ENCODE peak calls at places on chromosome 13, in five cellular contexts. Q is IMR-90, R is K562, N is SK-N-SH, D is GM12878. F is an unnamed sample.

GRCh38 chr13:26025196-26025595 is 26.6 kb downstream of the SHISA2 start:
- DNase-seq in R (no peak), N (no peak), D (no peak), Q (no peak), F (no peak)

GRCh38 chr13:52414051-52414450 is 8.1 kb upstream of the THSD1 start:
- DNase-seq in N (no peak), D (no peak), Q (no peak), R (no peak), F (no peak)

GRCh38 chr13:106089251-106089940 is 446.1 kb downstream of the EFNB2 start:
- DNase-seq in R (no peak), Q (no peak), D (no peak), N (no peak), F (no peak)

GRCh38 chr13:57716295-57716694 is 84.8 kb downstream of the PCDH17 start:
- DNase-seq in D (no peak), N (no peak), R (no peak), Q (no peak), F (no peak)

GRCh38 chr13:76852991-76853390 is 33.2 kb downstream of the KCTD12 start:
- DNase-seq in R (no peak), N (no peak), Q (peak), D (no peak), F (no peak)

GRCh38 chr13:84812789-84813188 is 930.5 kb upstream of the SLITRK1 start:
- DNase-seq in Q (no peak), N (no peak), D (no peak), R (no peak), F (no peak)

GRCh38 chr13:95067303-95067702 is 233.9 kb downstream of the ABCC4 start:
- DNase-seq in R (no peak), N (no peak), D (no peak), Q (peak), F (no peak)

GRCh38 chr13:49569993-49570689 is 15.2 kb downstream of the RCBTB1 start:
- DNase-seq in R (no peak), N (peak), D (no peak), Q (no peak), F (no peak)

GRCh38 chr13:77584111-77584510 is 48.6 kb downstream of the SCEL start:
- DNase-seq in Q (no peak), D (no peak), R (no peak), N (no peak), F (no peak)

GRCh38 chr13:104015646-104016396 is 949.6 kb upstream of the SLC10A2 start:
- DNase-seq in R (no peak), Q (peak), D (no peak), N (no peak), F (no peak)

GRCh38 chr13:77789386-77789785 is 91.9 kb downstream of the SLAIN1 start:
- DNase-seq in R (no peak), Q (no peak), D (no peak), N (no peak), F (no peak)

GRCh38 chr13:51913421-51914136 is 51.8 kb downstream of the CCDC70 start:
- DNase-seq in R (no peak), N (peak), D (no peak), Q (no peak), F (no peak)

GRCh38 chr13:112376050-112376681 is at the start of gene SPACA7:
- DNase-seq in N (no peak), R (no peak), D (no peak), Q (no peak), F (no peak)

GRCh38 chr13:51066091-51066831 is 44.8 kb downstream of the C13orf42 start:
- DNase-seq in R (no peak), Q (peak), N (no peak), D (no peak), F (no peak)

GRCh38 chr13:22897571-22898314 is 283.0 kb upstream of the SGCG start:
- DNase-seq in Q (no peak), R (no peak), N (no peak), D (no peak), F (no peak)

GRCh38 chr13:34416833-34417425 is 525.1 kb upstream of the NBEA start:
- DNase-seq in Q (peak), N (no peak), D (no peak), R (no peak), F (no peak)

GRCh38 chr13:26050568-26051230 is 1.1 kb downstream of the SHISA2 start:
- DNase-seq in R (no peak), D (no peak), Q (no peak), N (peak), F (peak)

GRCh38 chr13:113452942-113453901 is at the start of gene ADPRHL1:
- DNase-seq in R (no peak), Q (no peak), D (no peak), N (peak), F (no peak)

GRCh38 chr13:40069173-40070044 is 413.9 kb downstream of the COG6 start:
- DNase-seq in Q (peak), N (peak), D (no peak), R (peak), F (peak)

GRCh38 chr13:114112231-114112825 is 20.1 kb downstream of the RASA3 start:
- DNase-seq in D (no peak), N (peak), Q (peak), R (no peak), F (no peak)

GRCh38 chr13:51769455-51770127 is 34.4 kb downstream of the DHRS12 start:
- DNase-seq in R (no peak), D (no peak), N (peak), Q (no peak), F (no peak)

GRCh38 chr13:49368688-49369087 is 75.2 kb downstream of the CAB39L start:
- DNase-seq in R (no peak), D (no peak), Q (no peak), N (no peak), F (no peak)

GRCh38 chr13:24097667-24098066 is 62.9 kb upstream of the SPATA13 start:
- DNase-seq in D (no peak), N (no peak), Q (no peak), R (no peak), F (no peak)

GRCh38 chr13:76921516-76921915 is 26.8 kb upstream of the ACOD1 start:
- DNase-seq in R (no peak), D (no peak), N (no peak), Q (no peak), F (no peak)

GRCh38 chr13:38905081-38905480 is 85.5 kb downstream of the STOML3 start:
- DNase-seq in R (no peak), Q (no peak), D (no peak), N (no peak), F (no peak)

GRCh38 chr13:48994731-48995130 is 19.0 kb downstream of the FNDC3A start:
- DNase-seq in N (no peak), R (no peak), D (no peak), Q (peak), F (no peak)

GRCh38 chr13:113291997-113292862 is 4.8 kb upstream of the LAMP1 start:
- DNase-seq in D (no peak), Q (peak), R (peak), N (peak), F (no peak)

GRCh38 chr13:106561551-106562170 is 6.3 kb downstream of the ARGLU1 start:
- DNase-seq in D (peak), Q (peak), R (no peak), N (no peak), F (no peak)

GRCh38 chr13:85332595-85332994 is 466.6 kb downstream of the SLITRK6 start:
- DNase-seq in D (no peak), R (no peak), Q (no peak), N (no peak), F (no peak)

GRCh38 chr13:24351423-24351822 is 42.0 kb downstream of the C1QTNF9 start:
- DNase-seq in N (no peak), Q (no peak), D (no peak), R (no peak), F (no peak)

GRCh38 chr13:114118763-114119123 is 13.7 kb downstream of the RASA3 start:
- DNase-seq in D (no peak), Q (peak), N (peak), R (no peak), F (peak)

GRCh38 chr13:97191615-97192014 is 30.5 kb upstream of the MBNL2 start:
- DNase-seq in D (no peak), N (no peak), Q (no peak), R (no peak), F (no peak)

GRCh38 chr13:72151241-72151640 is 284.2 kb upstream of the DACH1 start:
- DNase-seq in Q (no peak), R (no peak), D (no peak), N (no peak), F (no peak)

GRCh38 chr13:24875566-24875965 is 111.6 kb downstream of the RNF17 start:
- DNase-seq in Q (no peak), D (no peak), R (no peak), N (no peak), F (no peak)

GRCh38 chr13:66657165-66657895 is 572.8 kb downstream of the PCDH9 start:
- DNase-seq in R (no peak), N (peak), D (no peak), Q (peak), F (peak)

DNA sequence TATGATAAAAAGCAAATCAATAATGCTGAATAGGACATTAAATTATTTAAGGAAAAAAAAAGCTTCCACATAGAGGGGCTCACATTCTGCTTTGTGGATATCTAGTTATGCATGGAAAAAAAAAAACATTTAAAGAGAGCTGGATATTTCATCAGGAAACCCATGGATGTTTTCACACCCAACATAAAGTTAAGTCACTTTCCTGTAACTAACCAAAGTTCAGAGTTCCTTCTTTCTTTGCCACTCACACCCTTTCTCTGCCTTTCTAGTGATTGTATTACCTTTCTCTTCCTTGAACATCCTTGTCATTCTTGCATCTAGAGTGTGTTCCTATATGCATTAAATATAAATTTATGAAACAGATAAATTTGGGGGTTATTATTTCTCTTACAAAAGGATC is 47.2 kb downstream of the RFXAP start:
- DNase-seq in N (no peak), D (no peak), Q (no peak), R (no peak), F (no peak)
- TF ChIP-seq RCOR1 in N (no peak), D (no peak), Q (no peak), R (no peak), F (no peak)

GRCh38 chr13:73336789-73337188 is 278.0 kb downstream of the KLF5 start:
- DNase-seq in N (no peak), D (no peak), R (no peak), Q (no peak), F (no peak)
- TF ChIP-seq RCOR1 in N (no peak), D (no peak), R (no peak), Q (no peak), F (no peak)

GRCh38 chr13:80547341-80547740 is 206.4 kb upstream of the SPRY2 start:
- DNase-seq in Q (no peak), D (no peak), R (no peak), N (no peak), F (no peak)
- TF ChIP-seq RCOR1 in Q (no peak), D (no peak), R (no peak), N (no peak), F (no peak)

DNA sequence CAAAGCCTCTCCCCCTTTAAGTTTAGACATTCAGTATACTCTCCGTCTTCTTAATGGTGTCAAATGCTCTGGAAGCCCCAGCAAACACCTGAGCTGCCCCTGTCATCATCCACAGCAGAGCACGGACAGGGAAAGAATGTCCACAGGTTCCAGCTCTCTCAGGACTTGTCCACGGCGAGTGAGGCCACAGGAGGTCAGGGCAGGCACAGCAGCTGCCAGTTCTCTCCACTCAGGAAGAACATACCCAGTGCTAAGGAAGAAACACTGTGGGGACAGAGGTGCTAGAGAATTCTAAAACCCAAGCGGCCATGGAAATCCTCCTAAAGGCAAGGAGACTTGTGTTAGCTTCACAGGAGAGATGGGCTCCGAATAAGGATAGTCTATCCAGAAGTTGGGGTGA is 132.0 kb upstream of the SERP2 start:
- DNase-seq in Q (no peak), N (no peak), R (no peak), D (no peak), F (no peak)
- TF ChIP-seq RCOR1 in Q (no peak), N (no peak), R (no peak), D (no peak), F (no peak)

DNA sequence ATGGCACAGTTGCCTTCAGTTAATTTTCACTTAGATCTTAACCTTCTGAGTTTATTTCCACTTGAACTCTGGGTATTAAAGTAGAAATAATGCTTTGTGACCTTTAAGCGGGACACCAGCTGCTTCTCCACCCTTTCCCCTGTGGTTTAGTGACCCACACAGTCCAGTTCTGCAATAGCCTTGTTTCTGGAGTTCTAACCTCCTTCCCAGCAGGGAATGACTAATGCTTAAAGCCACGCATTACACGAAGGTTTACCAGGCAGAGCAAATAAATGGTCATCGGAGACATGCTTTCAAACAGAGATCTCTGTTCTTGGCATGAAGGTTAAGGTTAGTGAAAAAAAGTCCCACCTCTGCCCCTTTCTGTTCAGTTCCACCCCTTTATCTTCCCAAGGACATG is 25.3 kb upstream of the MEDAG start:
- DNase-seq in R (no peak), Q (peak), D (no peak), N (no peak), F (peak)
- TF ChIP-seq RCOR1 in R (no peak), Q (no peak), D (no peak), N (no peak), F (no peak)

GRCh38 chr13:102361113-102361512 is 40.7 kb downstream of the FGF14 start:
- DNase-seq in D (no peak), N (no peak), R (no peak), Q (no peak), F (no peak)
- TF ChIP-seq RCOR1 in D (no peak), N (no peak), R (no peak), Q (no peak), F (no peak)

GRCh38 chr13:31528176-31528575 is 211.2 kb upstream of the RXFP2 start:
- DNase-seq in D (no peak), Q (no peak), R (no peak), N (no peak), F (no peak)
- TF ChIP-seq RCOR1 in D (no peak), Q (no peak), R (no peak), N (no peak), F (no peak)

DNA sequence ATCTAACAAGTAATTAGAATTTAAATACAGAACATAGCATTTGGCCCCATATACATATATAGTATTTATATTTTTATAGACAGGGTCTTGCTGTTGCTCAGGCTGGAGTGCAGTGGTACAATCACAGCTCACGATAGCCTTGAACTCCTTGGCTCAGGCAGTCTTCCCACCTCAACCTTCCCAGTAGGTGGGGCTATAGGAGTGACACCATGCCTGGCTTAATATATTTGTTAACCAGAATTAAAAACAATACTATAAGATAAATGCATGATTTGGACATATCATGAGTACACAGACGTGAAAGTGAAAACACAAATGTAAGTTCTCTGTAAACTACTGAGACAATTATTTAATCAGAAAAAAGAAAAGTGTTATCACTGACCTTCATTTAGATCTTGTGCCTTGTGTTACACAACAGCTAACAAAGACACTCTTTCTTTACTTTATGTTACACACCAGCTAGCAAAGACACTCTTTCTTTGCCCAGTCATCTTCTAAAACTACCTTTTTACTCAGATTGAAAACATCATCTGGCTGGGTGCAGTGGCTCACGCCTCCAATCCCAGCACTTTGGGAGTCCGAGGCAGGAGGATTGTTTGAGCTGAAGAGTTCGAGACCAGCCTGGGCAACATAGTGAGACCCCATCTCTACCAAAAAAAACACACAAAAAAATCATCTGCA is 22.6 kb downstream of the CARS2 start:
- DNase-seq in Q (peak), N (no peak), R (no peak), D (no peak), F (no peak)
- TF ChIP-seq RCOR1 in Q (no peak), N (no peak), R (no peak), D (no peak), F (no peak)

F was measured in A549.